ENCODE peak calls at places on chromosomes 6 and 20, in seven cellular contexts. One of them, this sample, is unnamed.

GRCh38 chr20:58054744-58055373 is 173.6 kb downstream of the ANKRD60 start:
- DNase-seq in NCI-H82: peak; percentile 92
- DNase-seq in posterior vena cava: peak; percentile 86
- DNase-seq in HCT116: no peak
- DNase-seq in naive thymus-derived CD4-positive, alpha-beta T cell: no peak
- DNase-seq in anterior cingulate cortex: peak; percentile 32
- DNase-seq in activated CD8-positive, alpha-beta T cell treated with anti-CD3 and anti-CD28 coated beads, Interleukin-2, amount 10 ng/mL, durations not matched to agents 7 days and 5 days: peak; percentile 12
- DNase-seq in this sample: no peak

GRCh38 chr6:1704711-1705110 is 95.0 kb downstream of the FOXC1 start:
- DNase-seq in activated CD8-positive, alpha-beta T cell treated with anti-CD3 and anti-CD28 coated beads, Interleukin-2, amount 10 ng/mL, durations not matched to agents 7 days and 5 days: no peak
- DNase-seq in HCT116: no peak
- DNase-seq in NCI-H82: peak; percentile 31
- DNase-seq in anterior cingulate cortex: no peak
- DNase-seq in posterior vena cava: no peak
- DNase-seq in naive thymus-derived CD4-positive, alpha-beta T cell: no peak
- DNase-seq in this sample: peak; percentile 81

GRCh38 chr20:13788167-13788834 is 3.5 kb downstream of the NDUFAF5 start:
- DNase-seq in posterior vena cava: no peak
- DNase-seq in activated CD8-positive, alpha-beta T cell treated with anti-CD3 and anti-CD28 coated beads, Interleukin-2, amount 10 ng/mL, durations not matched to agents 7 days and 5 days: peak; percentile 54
- DNase-seq in HCT116: peak; percentile 65
- DNase-seq in anterior cingulate cortex: no peak
- DNase-seq in NCI-H82: peak; percentile 68
- DNase-seq in naive thymus-derived CD4-positive, alpha-beta T cell: no peak
- DNase-seq in this sample: peak; percentile 46

GRCh38 chr6:65633516-65633915 is 73.5 kb downstream of the EYS start:
- DNase-seq in HCT116: no peak
- DNase-seq in posterior vena cava: no peak
- DNase-seq in anterior cingulate cortex: no peak
- DNase-seq in naive thymus-derived CD4-positive, alpha-beta T cell: no peak
- DNase-seq in NCI-H82: no peak
- DNase-seq in activated CD8-positive, alpha-beta T cell treated with anti-CD3 and anti-CD28 coated beads, Interleukin-2, amount 10 ng/mL, durations not matched to agents 7 days and 5 days: no peak
- DNase-seq in this sample: no peak

GRCh38 chr6:160992323-160993314 is 1.1 kb downstream of the MAP3K4 start:
- DNase-seq in posterior vena cava: no peak
- DNase-seq in activated CD8-positive, alpha-beta T cell treated with anti-CD3 and anti-CD28 coated beads, Interleukin-2, amount 10 ng/mL, durations not matched to agents 7 days and 5 days: peak; percentile 51
- DNase-seq in naive thymus-derived CD4-positive, alpha-beta T cell: no peak
- DNase-seq in NCI-H82: peak; percentile 86
- DNase-seq in anterior cingulate cortex: no peak
- DNase-seq in HCT116: peak; percentile 42
- DNase-seq in this sample: peak; percentile 45

GRCh38 chr6:128600397-128600951 is 80.1 kb upstream of the PTPRK start:
- DNase-seq in posterior vena cava: no peak
- DNase-seq in NCI-H82: peak; percentile 66
- DNase-seq in activated CD8-positive, alpha-beta T cell treated with anti-CD3 and anti-CD28 coated beads, Interleukin-2, amount 10 ng/mL, durations not matched to agents 7 days and 5 days: no peak
- DNase-seq in HCT116: no peak
- DNase-seq in naive thymus-derived CD4-positive, alpha-beta T cell: no peak
- DNase-seq in anterior cingulate cortex: no peak
- DNase-seq in this sample: peak; percentile 89

GRCh38 chr6:52241819-52242218 is 2.5 kb downstream of the IL17F start:
- DNase-seq in anterior cingulate cortex: no peak
- DNase-seq in posterior vena cava: no peak
- DNase-seq in NCI-H82: no peak
- DNase-seq in activated CD8-positive, alpha-beta T cell treated with anti-CD3 and anti-CD28 coated beads, Interleukin-2, amount 10 ng/mL, durations not matched to agents 7 days and 5 days: no peak
- DNase-seq in HCT116: no peak
- DNase-seq in naive thymus-derived CD4-positive, alpha-beta T cell: no peak
- DNase-seq in this sample: no peak

GRCh38 chr20:1422756-1423155 is 29.9 kb upstream of the FKBP1A start:
- DNase-seq in posterior vena cava: no peak
- DNase-seq in naive thymus-derived CD4-positive, alpha-beta T cell: no peak
- DNase-seq in activated CD8-positive, alpha-beta T cell treated with anti-CD3 and anti-CD28 coated beads, Interleukin-2, amount 10 ng/mL, durations not matched to agents 7 days and 5 days: no peak
- DNase-seq in NCI-H82: no peak
- DNase-seq in anterior cingulate cortex: no peak
- DNase-seq in HCT116: no peak
- DNase-seq in this sample: peak; percentile 50

GRCh38 chr6:158703840-158704822 is 54.3 kb downstream of the SYTL3 start:
- DNase-seq in NCI-H82: peak; percentile 84
- DNase-seq in naive thymus-derived CD4-positive, alpha-beta T cell: peak; percentile 82
- DNase-seq in posterior vena cava: peak; percentile 95
- DNase-seq in HCT116: peak; percentile 82
- DNase-seq in activated CD8-positive, alpha-beta T cell treated with anti-CD3 and anti-CD28 coated beads, Interleukin-2, amount 10 ng/mL, durations not matched to agents 7 days and 5 days: peak; percentile 79
- DNase-seq in anterior cingulate cortex: no peak
- DNase-seq in this sample: peak; percentile 44

GRCh38 chr6:9020001-9020400 is 584.7 kb upstream of the SLC35B3 start:
- DNase-seq in anterior cingulate cortex: no peak
- DNase-seq in HCT116: no peak
- DNase-seq in posterior vena cava: no peak
- DNase-seq in naive thymus-derived CD4-positive, alpha-beta T cell: no peak
- DNase-seq in NCI-H82: no peak
- DNase-seq in activated CD8-positive, alpha-beta T cell treated with anti-CD3 and anti-CD28 coated beads, Interleukin-2, amount 10 ng/mL, durations not matched to agents 7 days and 5 days: no peak
- DNase-seq in this sample: no peak

GRCh38 chr6:132797975-132798819 is at the start of gene SLC18B1:
- DNase-seq in HCT116: no peak
- DNase-seq in anterior cingulate cortex: peak; percentile 58
- DNase-seq in activated CD8-positive, alpha-beta T cell treated with anti-CD3 and anti-CD28 coated beads, Interleukin-2, amount 10 ng/mL, durations not matched to agents 7 days and 5 days: peak; percentile 54
- DNase-seq in posterior vena cava: peak; percentile 82
- DNase-seq in NCI-H82: peak; percentile 74
- DNase-seq in naive thymus-derived CD4-positive, alpha-beta T cell: peak; percentile 37
- DNase-seq in this sample: no peak

GRCh38 chr20:36920334-36920730 is 31.2 kb downstream of the SAMHD1 start:
- DNase-seq in naive thymus-derived CD4-positive, alpha-beta T cell: no peak
- DNase-seq in anterior cingulate cortex: no peak
- DNase-seq in NCI-H82: no peak
- DNase-seq in activated CD8-positive, alpha-beta T cell treated with anti-CD3 and anti-CD28 coated beads, Interleukin-2, amount 10 ng/mL, durations not matched to agents 7 days and 5 days: no peak
- DNase-seq in posterior vena cava: no peak
- DNase-seq in HCT116: no peak
- DNase-seq in this sample: no peak

GRCh38 chr20:23669327-23669726 is 19.5 kb downstream of the CST4 start:
- DNase-seq in anterior cingulate cortex: no peak
- DNase-seq in posterior vena cava: no peak
- DNase-seq in activated CD8-positive, alpha-beta T cell treated with anti-CD3 and anti-CD28 coated beads, Interleukin-2, amount 10 ng/mL, durations not matched to agents 7 days and 5 days: no peak
- DNase-seq in NCI-H82: no peak
- DNase-seq in HCT116: no peak
- DNase-seq in naive thymus-derived CD4-positive, alpha-beta T cell: no peak
- DNase-seq in this sample: no peak

GRCh38 chr20:53444386-53444785 is 149.3 kb downstream of the ZNF217 start:
- DNase-seq in anterior cingulate cortex: no peak
- DNase-seq in HCT116: no peak
- DNase-seq in posterior vena cava: no peak
- DNase-seq in naive thymus-derived CD4-positive, alpha-beta T cell: no peak
- DNase-seq in activated CD8-positive, alpha-beta T cell treated with anti-CD3 and anti-CD28 coated beads, Interleukin-2, amount 10 ng/mL, durations not matched to agents 7 days and 5 days: no peak
- DNase-seq in NCI-H82: no peak
- DNase-seq in this sample: no peak

GRCh38 chr6:15239606-15240364 is 6.1 kb upstream of the JARID2 start:
- DNase-seq in activated CD8-positive, alpha-beta T cell treated with anti-CD3 and anti-CD28 coated beads, Interleukin-2, amount 10 ng/mL, durations not matched to agents 7 days and 5 days: no peak
- DNase-seq in anterior cingulate cortex: no peak
- DNase-seq in NCI-H82: no peak
- DNase-seq in naive thymus-derived CD4-positive, alpha-beta T cell: no peak
- DNase-seq in HCT116: no peak
- DNase-seq in posterior vena cava: no peak
- DNase-seq in this sample: no peak

GRCh38 chr6:34447915-34448314 is 18.0 kb upstream of the PACSIN1 start:
- DNase-seq in naive thymus-derived CD4-positive, alpha-beta T cell: no peak
- DNase-seq in anterior cingulate cortex: no peak
- DNase-seq in HCT116: no peak
- DNase-seq in NCI-H82: peak; percentile 33
- DNase-seq in activated CD8-positive, alpha-beta T cell treated with anti-CD3 and anti-CD28 coated beads, Interleukin-2, amount 10 ng/mL, durations not matched to agents 7 days and 5 days: no peak
- DNase-seq in posterior vena cava: no peak
- DNase-seq in this sample: no peak

GRCh38 chr6:12014027-12014872 is 2.1 kb downstream of the HIVEP1 start:
- DNase-seq in NCI-H82: no peak
- DNase-seq in posterior vena cava: no peak
- DNase-seq in activated CD8-positive, alpha-beta T cell treated with anti-CD3 and anti-CD28 coated beads, Interleukin-2, amount 10 ng/mL, durations not matched to agents 7 days and 5 days: no peak
- DNase-seq in naive thymus-derived CD4-positive, alpha-beta T cell: no peak
- DNase-seq in anterior cingulate cortex: no peak
- DNase-seq in HCT116: no peak
- DNase-seq in this sample: peak; percentile 79

GRCh38 chr6:71224011-71224410 is 64.6 kb upstream of the OGFRL1 start:
- DNase-seq in posterior vena cava: no peak
- DNase-seq in NCI-H82: no peak
- DNase-seq in naive thymus-derived CD4-positive, alpha-beta T cell: no peak
- DNase-seq in anterior cingulate cortex: no peak
- DNase-seq in activated CD8-positive, alpha-beta T cell treated with anti-CD3 and anti-CD28 coated beads, Interleukin-2, amount 10 ng/mL, durations not matched to agents 7 days and 5 days: no peak
- DNase-seq in HCT116: no peak
- DNase-seq in this sample: no peak

GRCh38 chr6:139370047-139370706 is 4.3 kb downstream of the CITED2 start:
- DNase-seq in activated CD8-positive, alpha-beta T cell treated with anti-CD3 and anti-CD28 coated beads, Interleukin-2, amount 10 ng/mL, durations not matched to agents 7 days and 5 days: no peak
- DNase-seq in anterior cingulate cortex: no peak
- DNase-seq in posterior vena cava: no peak
- DNase-seq in NCI-H82: peak; percentile 35
- DNase-seq in HCT116: no peak
- DNase-seq in naive thymus-derived CD4-positive, alpha-beta T cell: no peak
- DNase-seq in this sample: no peak

GRCh38 chr6:34227656-34228421 is 8.8 kb upstream of the HMGA1 start:
- DNase-seq in posterior vena cava: peak; percentile 31
- DNase-seq in anterior cingulate cortex: no peak
- DNase-seq in NCI-H82: no peak
- DNase-seq in HCT116: no peak
- DNase-seq in naive thymus-derived CD4-positive, alpha-beta T cell: no peak
- DNase-seq in activated CD8-positive, alpha-beta T cell treated with anti-CD3 and anti-CD28 coated beads, Interleukin-2, amount 10 ng/mL, durations not matched to agents 7 days and 5 days: no peak
- DNase-seq in this sample: no peak